ENCODE peak calls at places on chromosome 6, in six cellular contexts. One of them, this sample, is unnamed.

GRCh38 chr6:142925575-142926110 is 19.3 kb downstream of the HIVEP2 start:
- DNase-seq in activated CD4-positive, alpha-beta T cell treated with anti-CD3 and anti-CD28 coated beads for 4 hours: no peak
- DNase-seq in astrocyte: peak; percentile 86
- DNase-seq in T-helper 17 cell: no peak
- DNase-seq in activated T-cell treated with anti-CD3 and anti-CD28 coated beads, Interleukin-2, amount 50 U/mL, for 24 hours: no peak
- DNase-seq in T-helper 9 cell: no peak
- DNase-seq in this sample: no peak

GRCh38 chr6:27254566-27254965 is 7.1 kb downstream of the PRSS16 start:
- DNase-seq in astrocyte: no peak
- DNase-seq in activated CD4-positive, alpha-beta T cell treated with anti-CD3 and anti-CD28 coated beads for 4 hours: no peak
- DNase-seq in activated T-cell treated with anti-CD3 and anti-CD28 coated beads, Interleukin-2, amount 50 U/mL, for 24 hours: no peak
- DNase-seq in T-helper 9 cell: no peak
- DNase-seq in T-helper 17 cell: no peak
- DNase-seq in this sample: no peak

GRCh38 chr6:41917528-41917927 is 3.4 kb downstream of the MED20 start:
- DNase-seq in T-helper 9 cell: no peak
- DNase-seq in T-helper 17 cell: no peak
- DNase-seq in activated T-cell treated with anti-CD3 and anti-CD28 coated beads, Interleukin-2, amount 50 U/mL, for 24 hours: no peak
- DNase-seq in astrocyte: peak; percentile 94
- DNase-seq in activated CD4-positive, alpha-beta T cell treated with anti-CD3 and anti-CD28 coated beads for 4 hours: no peak
- DNase-seq in this sample: no peak

GRCh38 chr6:12114055-12114503 is 102.0 kb downstream of the HIVEP1 start:
- DNase-seq in astrocyte: no peak
- DNase-seq in T-helper 17 cell: no peak
- DNase-seq in activated T-cell treated with anti-CD3 and anti-CD28 coated beads, Interleukin-2, amount 50 U/mL, for 24 hours: no peak
- DNase-seq in T-helper 9 cell: no peak
- DNase-seq in activated CD4-positive, alpha-beta T cell treated with anti-CD3 and anti-CD28 coated beads for 4 hours: no peak
- DNase-seq in this sample: no peak

GRCh38 chr6:157587127-157587729 is 206.2 kb downstream of the ZDHHC14 start:
- DNase-seq in activated T-cell treated with anti-CD3 and anti-CD28 coated beads, Interleukin-2, amount 50 U/mL, for 24 hours: no peak
- DNase-seq in astrocyte: no peak
- DNase-seq in activated CD4-positive, alpha-beta T cell treated with anti-CD3 and anti-CD28 coated beads for 4 hours: no peak
- DNase-seq in T-helper 9 cell: no peak
- DNase-seq in T-helper 17 cell: no peak
- DNase-seq in this sample: no peak

GRCh38 chr6:35295036-35295435 is 2.6 kb upstream of the DEF6 start:
- DNase-seq in astrocyte: no peak
- DNase-seq in activated T-cell treated with anti-CD3 and anti-CD28 coated beads, Interleukin-2, amount 50 U/mL, for 24 hours: no peak
- DNase-seq in T-helper 9 cell: no peak
- DNase-seq in T-helper 17 cell: no peak
- DNase-seq in activated CD4-positive, alpha-beta T cell treated with anti-CD3 and anti-CD28 coated beads for 4 hours: no peak
- DNase-seq in this sample: no peak

GRCh38 chr6:63352587-63353281 is 33.0 kb upstream of the LGSN start:
- DNase-seq in astrocyte: peak; percentile 4
- DNase-seq in activated T-cell treated with anti-CD3 and anti-CD28 coated beads, Interleukin-2, amount 50 U/mL, for 24 hours: no peak
- DNase-seq in activated CD4-positive, alpha-beta T cell treated with anti-CD3 and anti-CD28 coated beads for 4 hours: no peak
- DNase-seq in T-helper 17 cell: no peak
- DNase-seq in T-helper 9 cell: no peak
- DNase-seq in this sample: no peak

GRCh38 chr6:92848901-92849300 is 570.5 kb downstream of the EPHA7 start:
- DNase-seq in activated CD4-positive, alpha-beta T cell treated with anti-CD3 and anti-CD28 coated beads for 4 hours: no peak
- DNase-seq in activated T-cell treated with anti-CD3 and anti-CD28 coated beads, Interleukin-2, amount 50 U/mL, for 24 hours: no peak
- DNase-seq in astrocyte: no peak
- DNase-seq in T-helper 9 cell: no peak
- DNase-seq in T-helper 17 cell: no peak
- DNase-seq in this sample: no peak

This sample was measured in activated gamma-delta T cell.